ENCODE peak calls at places on chromosomes 4 and X, in nine cellular contexts. One of them, this sample, is unnamed. For H3K27me3, the result is how much of the 10 kb centered on the place peaks cover.

GRCh38 chr4:17544831-17545234 is 29.9 kb downstream of the CLRN2 start:
- DNase-seq in breast epithelium: no peak
- DNase-seq in ovary: no peak
- DNase-seq in GM23338: no peak
- DNase-seq in HCT116: no peak
- DNase-seq in brain microvascular endothelial cell: no peak
- DNase-seq in astrocyte: no peak
- DNase-seq in transverse colon: peak
- DNase-seq in cardiac muscle cell: no peak
- DNase-seq in this sample: no peak

GRCh38 chrX:96833333-96833732 is 50.4 kb upstream of the RPA4 start:
- DNase-seq in breast epithelium: no peak
- DNase-seq in ovary: no peak
- DNase-seq in GM23338: no peak
- DNase-seq in HCT116: no peak
- DNase-seq in brain microvascular endothelial cell: no peak
- DNase-seq in astrocyte: no peak
- DNase-seq in transverse colon: no peak
- DNase-seq in cardiac muscle cell: no peak
- DNase-seq in this sample: no peak

GRCh38 chrX:20514358-20514757 is 247.6 kb upstream of the RPS6KA3 start:
- DNase-seq in breast epithelium: no peak
- DNase-seq in ovary: no peak
- DNase-seq in GM23338: no peak
- DNase-seq in HCT116: peak
- DNase-seq in brain microvascular endothelial cell: peak
- DNase-seq in astrocyte: peak
- DNase-seq in transverse colon: no peak
- DNase-seq in cardiac muscle cell: peak
- DNase-seq in this sample: peak

GRCh38 chr4:88446124-88446523 is 10.8 kb upstream of the HERC5 start:
- DNase-seq in breast epithelium: no peak
- DNase-seq in ovary: no peak
- DNase-seq in GM23338: peak
- DNase-seq in HCT116: no peak
- DNase-seq in brain microvascular endothelial cell: peak
- DNase-seq in astrocyte: peak
- DNase-seq in transverse colon: no peak
- DNase-seq in cardiac muscle cell: peak
- DNase-seq in this sample: no peak

GRCh38 chr4:184537269-184538022 is 63.1 kb upstream of the IRF2 start:
- DNase-seq in breast epithelium: peak
- DNase-seq in ovary: peak
- DNase-seq in GM23338: peak
- DNase-seq in HCT116: peak
- DNase-seq in brain microvascular endothelial cell: peak
- DNase-seq in astrocyte: peak
- DNase-seq in transverse colon: peak
- DNase-seq in cardiac muscle cell: peak
- DNase-seq in this sample: peak

GRCh38 chr4:124334119-124334518 is 378.4 kb downstream of the ANKRD50 start:
- DNase-seq in breast epithelium: no peak
- DNase-seq in ovary: peak
- DNase-seq in GM23338: peak
- DNase-seq in HCT116: peak
- DNase-seq in brain microvascular endothelial cell: peak
- DNase-seq in astrocyte: peak
- DNase-seq in transverse colon: no peak
- DNase-seq in cardiac muscle cell: peak
- DNase-seq in this sample: peak

GRCh38 chr4:129092636-129093172 is 635 bp downstream of the SCLT1 start:
- DNase-seq in breast epithelium: no peak
- DNase-seq in ovary: no peak
- DNase-seq in GM23338: no peak
- DNase-seq in HCT116: no peak
- DNase-seq in brain microvascular endothelial cell: peak
- DNase-seq in astrocyte: peak
- DNase-seq in transverse colon: no peak
- DNase-seq in cardiac muscle cell: peak
- DNase-seq in this sample: no peak

GRCh38 chr4:93759506-93759905 is 69.0 kb upstream of the ATOH1 start:
- DNase-seq in breast epithelium: no peak
- DNase-seq in ovary: no peak
- DNase-seq in GM23338: no peak
- DNase-seq in HCT116: no peak
- DNase-seq in brain microvascular endothelial cell: no peak
- DNase-seq in astrocyte: no peak
- DNase-seq in transverse colon: no peak
- DNase-seq in cardiac muscle cell: no peak
- DNase-seq in this sample: no peak

GRCh38 chr4:5398056-5398455 is 310.3 kb downstream of the EVC2 start:
- DNase-seq in breast epithelium: no peak
- DNase-seq in ovary: no peak
- DNase-seq in GM23338: no peak
- DNase-seq in HCT116: no peak
- DNase-seq in brain microvascular endothelial cell: no peak
- DNase-seq in astrocyte: no peak
- DNase-seq in transverse colon: no peak
- DNase-seq in cardiac muscle cell: no peak
- DNase-seq in this sample: no peak

GRCh38 chr4:75002381-75002780 is 69.5 kb downstream of the PARM1 start:
- DNase-seq in breast epithelium: no peak
- DNase-seq in ovary: no peak
- DNase-seq in GM23338: no peak
- DNase-seq in HCT116: no peak
- DNase-seq in brain microvascular endothelial cell: no peak
- DNase-seq in astrocyte: no peak
- DNase-seq in transverse colon: no peak
- DNase-seq in cardiac muscle cell: no peak
- DNase-seq in this sample: no peak

GRCh38 chr4:114599231-114600065 is 841 bp downstream of the UGT8 start:
- DNase-seq in breast epithelium: no peak
- DNase-seq in ovary: no peak
- DNase-seq in GM23338: peak
- DNase-seq in HCT116: peak
- DNase-seq in brain microvascular endothelial cell: no peak
- DNase-seq in astrocyte: peak
- DNase-seq in transverse colon: peak
- DNase-seq in cardiac muscle cell: no peak
- DNase-seq in this sample: no peak

GRCh38 chr4:68984947-68985346 is 33.3 kb upstream of the UGT2A3 start:
- DNase-seq in breast epithelium: no peak
- DNase-seq in ovary: no peak
- DNase-seq in GM23338: no peak
- DNase-seq in HCT116: no peak
- DNase-seq in brain microvascular endothelial cell: no peak
- DNase-seq in astrocyte: no peak
- DNase-seq in transverse colon: no peak
- DNase-seq in cardiac muscle cell: no peak
- DNase-seq in this sample: no peak

GRCh38 chrX:18424482-18425198 is 768 bp upstream of the CDKL5 start:
- DNase-seq in breast epithelium: no peak
- DNase-seq in ovary: peak
- DNase-seq in GM23338: peak
- DNase-seq in HCT116: no peak
- DNase-seq in brain microvascular endothelial cell: peak
- DNase-seq in astrocyte: peak
- DNase-seq in transverse colon: peak
- DNase-seq in cardiac muscle cell: peak
- DNase-seq in this sample: no peak

GRCh38 chr4:1026115-1026514 is 14.7 kb downstream of the FGFRL1 start:
- DNase-seq in breast epithelium: no peak
- DNase-seq in ovary: no peak
- DNase-seq in GM23338: no peak
- DNase-seq in HCT116: no peak
- DNase-seq in brain microvascular endothelial cell: no peak
- DNase-seq in astrocyte: no peak
- DNase-seq in transverse colon: peak
- DNase-seq in cardiac muscle cell: no peak
- DNase-seq in this sample: no peak

GRCh38 chr4:5040839-5041238 is 10.4 kb upstream of the STK32B start:
- DNase-seq in breast epithelium: no peak
- DNase-seq in ovary: no peak
- DNase-seq in GM23338: no peak
- DNase-seq in HCT116: no peak
- DNase-seq in brain microvascular endothelial cell: no peak
- DNase-seq in astrocyte: no peak
- DNase-seq in transverse colon: no peak
- DNase-seq in cardiac muscle cell: no peak
- DNase-seq in this sample: no peak

GRCh38 chr4:36601864-36602263 is 320.4 kb downstream of the DTHD1 start:
- DNase-seq in breast epithelium: no peak
- DNase-seq in ovary: no peak
- DNase-seq in GM23338: no peak
- DNase-seq in HCT116: no peak
- DNase-seq in brain microvascular endothelial cell: no peak
- DNase-seq in astrocyte: peak
- DNase-seq in transverse colon: no peak
- DNase-seq in cardiac muscle cell: no peak
- DNase-seq in this sample: no peak

GRCh38 chr4:8548731-8549351 is 31.4 kb upstream of the GPR78 start:
- DNase-seq in breast epithelium: no peak
- DNase-seq in ovary: peak
- DNase-seq in GM23338: no peak
- DNase-seq in HCT116: no peak
- DNase-seq in brain microvascular endothelial cell: no peak
- DNase-seq in astrocyte: no peak
- DNase-seq in transverse colon: no peak
- DNase-seq in cardiac muscle cell: no peak
- DNase-seq in this sample: no peak

GRCh38 chr4:8546766-8547107 is 33.5 kb upstream of the GPR78 start:
- DNase-seq in breast epithelium: no peak
- DNase-seq in ovary: no peak
- DNase-seq in GM23338: no peak
- DNase-seq in HCT116: no peak
- DNase-seq in brain microvascular endothelial cell: no peak
- DNase-seq in astrocyte: no peak
- DNase-seq in transverse colon: no peak
- DNase-seq in cardiac muscle cell: no peak
- DNase-seq in this sample: no peak

GRCh38 chr4:8545439-8545765 is 34.8 kb upstream of the GPR78 start:
- DNase-seq in breast epithelium: no peak
- DNase-seq in ovary: no peak
- DNase-seq in GM23338: no peak
- DNase-seq in HCT116: no peak
- DNase-seq in brain microvascular endothelial cell: no peak
- DNase-seq in astrocyte: no peak
- DNase-seq in transverse colon: no peak
- DNase-seq in cardiac muscle cell: no peak
- DNase-seq in this sample: no peak

GRCh38 chr4:8547912-8548730 is 32.1 kb upstream of the GPR78 start:
- DNase-seq in breast epithelium: no peak
- DNase-seq in ovary: peak
- DNase-seq in GM23338: no peak
- DNase-seq in HCT116: no peak
- DNase-seq in brain microvascular endothelial cell: no peak
- DNase-seq in astrocyte: no peak
- DNase-seq in transverse colon: no peak
- DNase-seq in cardiac muscle cell: no peak
- DNase-seq in this sample: no peak

GRCh38 chr4:8547108-8547911 is 32.9 kb upstream of the GPR78 start:
- DNase-seq in breast epithelium: no peak
- DNase-seq in ovary: peak
- DNase-seq in GM23338: peak
- DNase-seq in HCT116: peak
- DNase-seq in brain microvascular endothelial cell: peak
- DNase-seq in astrocyte: peak
- DNase-seq in transverse colon: no peak
- DNase-seq in cardiac muscle cell: peak
- DNase-seq in this sample: peak
- H3K4me3 ChIP-seq in breast epithelium: no peak
- H3K4me3 ChIP-seq in ovary: no peak
- H3K4me3 ChIP-seq in GM23338: no peak
- H3K4me3 ChIP-seq in HCT116: no peak
- H3K4me3 ChIP-seq in brain microvascular endothelial cell: no peak
- H3K4me3 ChIP-seq in astrocyte: no peak
- H3K4me3 ChIP-seq in transverse colon: no peak
- H3K4me3 ChIP-seq in cardiac muscle cell: no peak
- H3K4me3 ChIP-seq in this sample: no peak

DNA sequence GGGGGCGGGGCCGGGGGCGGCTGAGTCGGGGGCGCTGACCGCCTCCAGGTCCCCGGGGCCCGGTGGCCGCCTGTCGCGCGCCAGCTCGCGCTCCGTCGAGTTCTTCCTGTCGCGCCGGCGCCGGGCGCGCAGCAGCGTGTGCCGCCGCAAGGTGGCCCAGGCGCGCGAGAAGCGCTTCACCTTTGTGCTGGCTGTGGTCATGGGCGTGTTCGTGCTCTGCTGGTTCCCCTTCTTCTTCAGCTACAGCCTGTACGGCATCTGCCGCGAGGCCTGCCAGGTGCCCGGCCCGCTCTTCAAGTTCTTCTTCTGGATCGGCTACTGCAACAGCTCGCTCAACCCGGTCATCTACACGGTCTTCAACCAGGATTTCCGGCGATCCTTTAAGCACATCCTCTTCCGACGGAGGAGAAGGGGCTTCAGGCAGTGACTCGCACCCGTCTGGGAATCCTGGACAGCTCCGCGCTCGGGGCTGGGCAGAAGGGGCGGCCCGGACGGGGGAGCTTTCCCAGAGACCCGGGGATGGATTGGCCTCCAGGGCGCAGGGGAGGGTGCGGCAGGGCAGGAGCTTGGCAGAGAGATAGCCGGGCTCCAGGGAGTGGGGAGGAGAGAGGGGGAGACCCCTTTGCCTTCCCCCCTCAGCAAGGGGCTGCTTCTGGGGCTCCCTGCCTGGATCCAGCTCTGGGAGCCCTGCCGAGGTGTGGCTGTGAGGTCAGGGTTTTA is 1.5 kb downstream of the ADRA2C start:
- DNase-seq in breast epithelium: no peak
- DNase-seq in ovary: no peak
- DNase-seq in GM23338: peak
- DNase-seq in HCT116: no peak
- DNase-seq in brain microvascular endothelial cell: no peak
- DNase-seq in astrocyte: no peak
- DNase-seq in transverse colon: peak
- DNase-seq in cardiac muscle cell: peak
- DNase-seq in this sample: no peak
- TF ChIP-seq CTCF in breast epithelium: no peak
- TF ChIP-seq CTCF in ovary: no peak
- TF ChIP-seq CTCF in GM23338: peak
- TF ChIP-seq CTCF in HCT116: no peak
- TF ChIP-seq CTCF in brain microvascular endothelial cell: peak
- TF ChIP-seq CTCF in astrocyte: no peak
- TF ChIP-seq CTCF in transverse colon: no peak
- TF ChIP-seq CTCF in cardiac muscle cell: peak
- TF ChIP-seq CTCF in this sample: no peak

GRCh38 chrX:118968031-118968430 is 6.4 kb upstream of the LONRF3 start:
- DNase-seq in breast epithelium: no peak
- DNase-seq in ovary: no peak
- DNase-seq in GM23338: no peak
- DNase-seq in HCT116: no peak
- DNase-seq in brain microvascular endothelial cell: no peak
- DNase-seq in astrocyte: no peak
- DNase-seq in transverse colon: no peak
- DNase-seq in cardiac muscle cell: no peak
- DNase-seq in this sample: no peak
- H3K27me3 ChIP-seq in breast epithelium: half or more
- H3K27me3 ChIP-seq in ovary: under half
- H3K27me3 ChIP-seq in GM23338: half or more
- H3K27me3 ChIP-seq in HCT116: under half
- H3K27me3 ChIP-seq in brain microvascular endothelial cell: under half
- H3K27me3 ChIP-seq in astrocyte: under half
- H3K27me3 ChIP-seq in transverse colon: under half
- H3K27me3 ChIP-seq in cardiac muscle cell: half or more
- H3K27me3 ChIP-seq in this sample: under half

GRCh38 chrX:76159453-76159852 is 13.4 kb upstream of the PBDC1 start:
- DNase-seq in breast epithelium: no peak
- DNase-seq in ovary: no peak
- DNase-seq in GM23338: peak
- DNase-seq in HCT116: no peak
- DNase-seq in brain microvascular endothelial cell: no peak
- DNase-seq in astrocyte: no peak
- DNase-seq in transverse colon: no peak
- DNase-seq in cardiac muscle cell: no peak
- DNase-seq in this sample: no peak
- H3K4me3 ChIP-seq in breast epithelium: no peak
- H3K4me3 ChIP-seq in ovary: no peak
- H3K4me3 ChIP-seq in GM23338: no peak
- H3K4me3 ChIP-seq in HCT116: no peak
- H3K4me3 ChIP-seq in brain microvascular endothelial cell: no peak
- H3K4me3 ChIP-seq in astrocyte: no peak
- H3K4me3 ChIP-seq in transverse colon: no peak
- H3K4me3 ChIP-seq in cardiac muscle cell: no peak
- H3K4me3 ChIP-seq in this sample: no peak